ENCODE peak calls at places on chromosomes 7 and 10, in four cellular contexts. U is lower leg skin; O is Calu3; P is stimulated activated CD8-positive, alpha-beta memory T cell treated with anti-CD3 and anti-CD28 coated beads, Interleukin-4, amount 100 ng/mL, for 24 hours. M is an unnamed sample.

GRCh38 chr10:100654835-100655759 is 90.3 kb upstream of the PAX2 start:
- DNase-seq in U (no peak), O (no peak), P (no peak), M (no peak)

GRCh38 chr10:13525683-13526082 is 3.1 kb downstream of the BEND7 start:
- DNase-seq in U (no peak), O (no peak), P (no peak), M (no peak)

GRCh38 chr10:70967591-70968588 is 79.5 kb upstream of the PCBD1 start:
- DNase-seq in U (no peak), O (no peak), P (no peak), M (no peak)

GRCh38 chr10:7956508-7956907 is 98.0 kb upstream of the GATA3 start:
- DNase-seq in U (no peak), O (no peak), P (no peak), M (no peak)

GRCh38 chr10:133442967-133443924 is 10.5 kb upstream of the SCART1 start:
- DNase-seq in U (peak), O (no peak), P (no peak), M (peak)

GRCh38 chr7:41821521-41822213 is 118.8 kb upstream of the INHBA start:
- DNase-seq in U (no peak), O (no peak), P (no peak), M (no peak)

GRCh38 chr7:4479367-4480039 is 202.6 kb upstream of the FOXK1 start:
- DNase-seq in U (no peak), O (peak), P (no peak), M (no peak)

GRCh38 chr7:75971961-75972763 is 22.2 kb downstream of the TMEM120A start:
- DNase-seq in U (no peak), O (no peak), P (no peak), M (no peak)

GRCh38 chr7:16268821-16269768 is 152.2 kb downstream of the CRPPA start:
- DNase-seq in U (peak), O (no peak), P (no peak), M (no peak)

GRCh38 chr7:121079425-121080169 is 91.1 kb downstream of the CPED1 start:
- DNase-seq in U (no peak), O (no peak), P (no peak), M (no peak)